ENCODE peak calls at places on chromosomes 7 and 10, in nine cellular contexts. V, U, R, H, Z, S, X, G and F are unnamed samples.

GRCh38 chr10:5576154-5576748 is 51.5 kb downstream of the CALML3 start:
- DNase-seq in V (no peak), U (no peak), R (no peak), H (no peak), Z (no peak), S (no peak), X (no peak), G (no peak), F (no peak)

GRCh38 chr7:47183896-47184629 is 397.8 kb downstream of the TNS3 start:
- DNase-seq in V (no peak), U (no peak), R (no peak), H (no peak), Z (no peak), S (no peak), X (no peak), G (no peak), F (no peak)

GRCh38 chr10:124329941-124330340 is 88.8 kb downstream of the OAT start:
- DNase-seq in V (no peak), U (no peak), R (no peak), H (no peak), Z (no peak), S (no peak), X (no peak), G (no peak), F (no peak)

GRCh38 chr10:133465191-133465949 is 11.6 kb downstream of the SCART1 start:
- DNase-seq in V (no peak), U (no peak), R (no peak), H (no peak), Z (no peak), S (no peak), X (no peak), G (no peak), F (no peak)

GRCh38 chr7:1446611-1447032 is 12.6 kb downstream of the MICALL2 start:
- DNase-seq in V (no peak), U (no peak), R (no peak), H (no peak), Z (no peak), S (no peak), X (no peak), G (no peak), F (no peak)

GRCh38 chr10:6912424-6912823 is 332.3 kb upstream of the PRKCQ start:
- DNase-seq in V (no peak), U (no peak), R (no peak), H (peak; percentile 18), Z (no peak), S (no peak), X (peak; percentile 12), G (no peak), F (no peak)

GRCh38 chr10:90885176-90885575 is 13.4 kb downstream of the RPP30 start:
- DNase-seq in V (no peak), U (no peak), R (no peak), H (no peak), Z (no peak), S (no peak), X (no peak), G (no peak), F (no peak)

GRCh38 chr10:22022257-22023051 is 18.9 kb upstream of the DNAJC1 start:
- DNase-seq in V (no peak), U (peak; percentile 20), R (no peak), H (no peak), Z (peak; percentile 55), S (no peak), X (no peak), G (no peak), F (no peak)

GRCh38 chr10:125004571-125005311 is 62.8 kb downstream of the ZRANB1 start:
- DNase-seq in V (no peak), U (peak; percentile 4), R (peak; percentile 50), H (no peak), Z (no peak), S (no peak), X (no peak), G (no peak), F (peak; percentile 18)

GRCh38 chr10:132452216-132452650 is 55.2 kb downstream of the PWWP2B start:
- DNase-seq in V (no peak), U (peak; percentile 30), R (no peak), H (no peak), Z (no peak), S (no peak), X (no peak), G (no peak), F (no peak)

GRCh38 chr10:3980139-3980538 is 195.1 kb upstream of the KLF6 start:
- DNase-seq in V (no peak), U (no peak), R (no peak), H (no peak), Z (no peak), S (no peak), X (no peak), G (no peak), F (no peak)

GRCh38 chr7:84336303-84336702 is 141.7 kb upstream of the SEMA3A start:
- DNase-seq in V (no peak), U (no peak), R (no peak), H (no peak), Z (no peak), S (no peak), X (no peak), G (no peak), F (peak; percentile 5)

GRCh38 chr10:13592306-13592705 is 5.5 kb downstream of the PRPF18 start:
- DNase-seq in V (no peak), U (no peak), R (no peak), H (no peak), Z (no peak), S (no peak), X (no peak), G (no peak), F (no peak)

GRCh38 chr10:34407227-34407626 is 407.9 kb downstream of the PARD3 start:
- DNase-seq in V (no peak), U (no peak), R (no peak), H (no peak), Z (no peak), S (no peak), X (peak; percentile 70), G (peak; percentile 47), F (no peak)

GRCh38 chr10:114668375-114669080 is 10.5 kb upstream of the ABLIM1 start:
- DNase-seq in V (no peak), U (no peak), R (no peak), H (no peak), Z (no peak), S (no peak), X (no peak), G (no peak), F (no peak)

GRCh38 chr7:85186083-85186520 is 754 bp downstream of the SEMA3D start:
- DNase-seq in V (no peak), U (peak; percentile 8), R (peak; percentile 50), H (peak; percentile 26), Z (no peak), S (no peak), X (peak; percentile 60), G (no peak), F (no peak)

GRCh38 chr7:27423290-27423689 is 180.7 kb downstream of the EVX1 start:
- DNase-seq in V (no peak), U (peak; percentile 82), R (no peak), H (peak; percentile 85), Z (no peak), S (no peak), X (no peak), G (no peak), F (no peak)

GRCh38 chr10:114404171-114405010 is at the start of gene AFAP1L2:
- DNase-seq in V (no peak), U (peak; percentile 63), R (no peak), H (no peak), Z (peak; percentile 14), S (no peak), X (no peak), G (no peak), F (peak; percentile 29)

GRCh38 chr7:135620980-135621850 is 41.1 kb upstream of the STMP1 start:
- DNase-seq in V (peak; percentile 75), U (peak; percentile 13), R (no peak), H (peak; percentile 21), Z (peak; percentile 39), S (peak; percentile 73), X (peak; percentile 82), G (peak; percentile 11), F (no peak)

GRCh38 chr7:35604595-35604994 is 90.3 kb downstream of the HERPUD2 start:
- DNase-seq in V (no peak), U (no peak), R (no peak), H (no peak), Z (no peak), S (no peak), X (no peak), G (no peak), F (no peak)

DNA sequence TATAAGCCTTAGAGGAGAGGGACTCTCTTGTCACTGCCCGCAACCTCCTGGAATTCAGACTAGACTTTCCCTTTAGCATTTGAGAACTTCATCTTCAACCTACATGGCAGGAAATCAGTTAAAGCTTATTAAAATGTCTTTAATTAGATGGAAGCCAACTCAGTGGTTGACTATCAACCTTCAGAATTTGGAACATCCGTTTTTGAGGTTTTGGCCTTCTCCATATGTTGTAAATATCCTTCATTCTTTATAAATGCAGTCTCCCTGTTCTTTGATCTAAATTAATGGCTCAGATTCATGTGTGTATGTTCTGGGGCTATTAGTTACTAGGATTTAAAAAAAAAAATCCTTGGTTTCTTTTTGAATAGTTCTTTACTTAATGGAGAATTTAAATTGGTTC is 85.0 kb downstream of the ANKRD61 start:
- DNase-seq in V (no peak), U (no peak), R (no peak), H (no peak), Z (no peak), S (no peak), X (no peak), G (no peak), F (no peak)
- TF ChIP-seq POLR2AphosphoS5 in V (no peak), U (no peak), R (no peak), H (no peak), Z (no peak), S (no peak), X (no peak), G (no peak), F (no peak)

GRCh38 chr7:75986147-75986781 is 8.1 kb downstream of the TMEM120A start:
- DNase-seq in V (no peak), U (no peak), R (no peak), H (no peak), Z (no peak), S (no peak), X (no peak), G (no peak), F (no peak)
- TF ChIP-seq POLR2AphosphoS5 in V (no peak), U (no peak), R (no peak), H (no peak), Z (no peak), S (no peak), X (no peak), G (no peak), F (no peak)

GRCh38 chr10:63268798-63269503 is 135.8 kb downstream of the NRBF2 start:
- DNase-seq in V (peak; percentile 98), U (peak; percentile 89), R (peak; percentile 66), H (peak; percentile 92), Z (peak; percentile 71), S (peak; percentile 94), X (peak; percentile 98), G (peak; percentile 71), F (peak; percentile 29)
- TF ChIP-seq POLR2AphosphoS5 in V (peak; percentile 89), U (peak; percentile 99), R (peak; percentile 98), H (peak; percentile 98), Z (peak; percentile 96), S (peak; percentile 99), X (peak; percentile 97), G (peak; percentile 93), F (peak; percentile 99)

GRCh38 chr7:99919814-99920618 is 686 bp upstream of the TRIM4 start:
- DNase-seq in V (peak; percentile 20), U (no peak), R (no peak), H (no peak), Z (no peak), S (no peak), X (no peak), G (no peak), F (no peak)

GRCh38 chr7:99923200-99923599 is 3.9 kb upstream of the TRIM4 start:
- DNase-seq in V (no peak), U (no peak), R (no peak), H (no peak), Z (no peak), S (no peak), X (no peak), G (no peak), F (no peak)

GRCh38 chr7:99918959-99919813 is at the start of gene TRIM4:
- DNase-seq in V (peak; percentile 82), U (peak; percentile 94), R (peak; percentile 85), H (peak; percentile 85), Z (peak; percentile 96), S (peak; percentile 85), X (peak; percentile 90), G (peak; percentile 90), F (peak; percentile 90)
- TF ChIP-seq POLR2AphosphoS5 in V (peak; percentile 82), U (peak; percentile 88), R (peak; percentile 83), H (peak; percentile 95), Z (peak; percentile 86), S (peak; percentile 88), X (peak; percentile 91), G (peak; percentile 93), F (peak; percentile 91)